ENCODE peak calls at places on chromosomes 12 and 14, in four cellular contexts. Z, U, L and P are unnamed samples.

GRCh38 chr14:49297102-49297501 is 289.1 kb downstream of the RPS29 start:
- DNase-seq in Z (no peak), U (no peak), L (no peak), P (no peak)

GRCh38 chr14:105075364-105076295 is 10.4 kb upstream of the GPR132 start:
- DNase-seq in Z (no peak), U (peak), L (no peak), P (no peak)

GRCh38 chr12:104187446-104188155 is 28.0 kb upstream of the TXNRD1 start:
- DNase-seq in Z (no peak), U (no peak), L (no peak), P (no peak)

GRCh38 chr14:69357544-69358200 is 40.4 kb downstream of the ERH start:
- DNase-seq in Z (no peak), U (no peak), L (no peak), P (peak)

GRCh38 chr14:52987042-52987441 is 36.2 kb upstream of the FERMT2 start:
- DNase-seq in Z (no peak), U (no peak), L (no peak), P (no peak)

GRCh38 chr12:125888921-125889320 is 823.7 kb downstream of the AACS start:
- DNase-seq in Z (no peak), U (no peak), L (no peak), P (peak)

GRCh38 chr12:54277823-54278276 is 2.1 kb downstream of the CBX5 start:
- DNase-seq in Z (no peak), U (peak), L (no peak), P (peak)

GRCh38 chr14:105184461-105184860 is 3.3 kb upstream of the NUDT14 start:
- DNase-seq in Z (no peak), U (no peak), L (no peak), P (no peak)

GRCh38 chr14:53001787-53002378 is 51.0 kb upstream of the FERMT2 start:
- DNase-seq in Z (no peak), U (no peak), L (no peak), P (no peak)

GRCh38 chr14:70821916-70822705 is 12.8 kb upstream of the MAP3K9 start:
- DNase-seq in Z (no peak), U (peak), L (peak), P (peak)

GRCh38 chr12:42473130-42473529 is 116.4 kb downstream of the PRICKLE1 start:
- DNase-seq in Z (no peak), U (peak), L (no peak), P (no peak)

GRCh38 chr12:45789025-45789424 is 59.5 kb downstream of the ARID2 start:
- DNase-seq in Z (no peak), U (peak), L (no peak), P (no peak)

GRCh38 chr12:117875652-117876491 is 92.9 kb downstream of the KSR2 start:
- DNase-seq in Z (peak), U (peak), L (peak), P (peak)

GRCh38 chr12:10661338-10661737 is 12.5 kb downstream of the STYK1 start:
- DNase-seq in Z (no peak), U (no peak), L (no peak), P (no peak)

GRCh38 chr14:104766863-104767633 is 14.1 kb downstream of the SIVA1 start:
- DNase-seq in Z (no peak), U (no peak), L (no peak), P (peak)

GRCh38 chr14:91380610-91381371 is 36.8 kb downstream of the CCDC88C start:
- DNase-seq in Z (no peak), U (no peak), L (no peak), P (no peak)

GRCh38 chr12:91215940-91216454 is 33.4 kb upstream of the DCN start:
- DNase-seq in Z (no peak), U (peak), L (no peak), P (no peak)

DNA sequence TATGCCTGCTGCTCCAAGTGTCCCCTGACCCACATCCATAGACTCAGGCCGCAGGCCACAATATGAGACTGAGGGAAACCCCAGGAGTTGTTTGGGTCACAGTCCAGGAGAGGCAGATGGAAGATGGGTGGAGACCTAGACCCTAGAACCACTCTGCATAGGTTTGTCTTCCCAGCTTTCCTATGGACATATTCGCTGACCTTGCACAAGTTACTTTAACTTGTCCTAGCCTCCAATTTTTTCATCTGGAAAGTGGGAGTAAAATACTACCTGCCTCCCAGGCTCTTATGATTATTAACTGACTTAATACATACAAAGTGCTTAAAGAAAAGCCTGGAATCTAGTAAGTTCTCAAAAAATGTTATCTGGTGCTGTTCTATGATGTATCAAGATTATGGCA is 157.1 kb upstream of the IFNG-AS1 start:
- DNase-seq in Z (no peak), U (no peak), L (no peak), P (no peak)
- H3K4ac ChIP-seq in Z (no peak), U (no peak), L (no peak), P (no peak)

DNA sequence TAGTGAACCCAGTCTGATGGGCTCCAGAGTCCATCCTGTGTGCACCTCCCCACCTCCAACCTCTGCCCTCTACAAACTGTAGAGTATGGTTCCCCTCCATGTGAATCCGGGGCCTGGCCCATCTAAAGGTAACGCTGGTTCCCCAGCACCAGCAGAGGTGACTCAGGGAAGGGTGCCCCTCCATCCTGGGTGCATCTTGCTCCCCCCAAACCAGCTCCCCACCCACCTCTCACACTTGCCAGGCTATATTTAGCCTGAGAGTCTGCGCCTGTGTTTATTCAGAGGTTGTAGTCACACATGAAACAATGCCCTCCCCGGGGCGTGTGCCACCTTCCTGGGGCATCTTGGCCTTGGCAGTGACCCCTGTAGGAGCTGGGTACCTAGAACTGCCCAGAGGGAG is 26.2 kb downstream of the RASAL1 start:
- DNase-seq in Z (no peak), U (no peak), L (no peak), P (no peak)
- H3K4me3 ChIP-seq in Z (no peak), U (no peak), L (no peak), P (no peak)

GRCh38 chr12:52916225-52916624 is 11.3 kb upstream of the KRT8 start:
- DNase-seq in Z (no peak), U (no peak), L (no peak), P (no peak)
- H2BK12ac ChIP-seq in Z (no peak), U (no peak), L (no peak), P (peak)

DNA sequence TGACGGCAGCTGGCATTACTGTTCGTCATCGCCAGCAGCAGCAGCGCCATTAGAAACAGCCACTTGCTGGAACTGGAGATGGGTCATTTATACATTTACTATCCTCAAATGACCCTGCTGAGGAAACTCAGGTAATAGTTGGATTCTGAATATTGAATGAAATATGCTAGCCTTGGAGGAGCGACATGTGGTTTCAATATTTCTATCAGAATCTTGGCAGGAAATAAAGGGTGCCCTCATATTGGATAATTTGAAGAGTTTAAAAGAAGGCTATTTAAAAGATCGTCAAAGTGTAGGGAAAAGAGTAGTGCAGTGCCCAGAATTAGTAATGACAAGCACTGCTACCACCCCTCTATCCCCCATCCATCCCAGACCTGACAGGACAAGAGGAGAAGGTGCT is 109.6 kb upstream of the CPM start:
- DNase-seq in Z (no peak), U (no peak), L (no peak), P (no peak)
- H3K4ac ChIP-seq in Z (no peak), U (no peak), L (no peak), P (no peak)

DNA sequence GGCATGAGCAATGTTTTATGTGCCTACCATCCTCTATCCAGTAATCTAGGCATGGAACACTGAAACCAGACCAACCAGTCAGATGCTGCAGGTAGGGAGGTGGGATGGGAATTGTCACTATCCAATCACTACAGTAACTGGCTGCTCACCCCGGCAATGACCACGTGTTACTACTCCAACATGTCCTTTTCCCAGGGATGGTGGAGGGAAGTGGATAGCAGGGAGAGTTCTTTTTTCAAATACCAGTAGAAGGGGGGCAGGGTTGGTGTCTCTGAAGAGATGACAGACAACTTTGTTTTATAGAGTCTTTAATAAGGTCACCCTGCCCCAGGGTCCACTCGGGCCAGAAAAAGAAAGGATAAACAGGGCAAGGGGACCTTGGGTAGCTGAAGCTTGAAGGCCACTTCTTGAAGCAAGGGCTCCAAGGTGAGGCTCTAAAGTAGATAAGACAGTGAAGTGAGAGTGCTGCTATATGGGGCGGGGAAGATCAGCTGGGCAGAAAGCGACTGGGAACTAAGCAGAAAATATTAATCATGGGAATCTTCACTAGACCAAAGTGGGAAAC is 14.7 kb upstream of the CDH24 start:
- DNase-seq in Z (no peak), U (no peak), L (no peak), P (peak)
- H3K4me3 ChIP-seq in Z (no peak), U (peak), L (peak), P (no peak)

GRCh38 chr14:76961631-76962302 is 66.7 kb downstream of the IRF2BPL start:
- DNase-seq in Z (peak), U (peak), L (peak), P (peak)
- H2BK12ac ChIP-seq in Z (peak), U (peak), L (no peak), P (peak)

GRCh38 chr12:75481774-75482173 is 1.2 kb downstream of the GLIPR1 start:
- DNase-seq in Z (no peak), U (peak), L (no peak), P (peak)

GRCh38 chr12:75480469-75480949 is at the start of gene GLIPR1:
- DNase-seq in Z (no peak), U (peak), L (no peak), P (peak)

GRCh38 chr12:75479963-75480461 is 543 bp upstream of the GLIPR1 start:
- DNase-seq in Z (no peak), U (no peak), L (no peak), P (no peak)

GRCh38 chr12:75482636-75483035 is 2.1 kb downstream of the GLIPR1 start:
- DNase-seq in Z (no peak), U (peak), L (no peak), P (no peak)

GRCh38 chr12:75481013-75481705 is 604 bp downstream of the GLIPR1 start:
- DNase-seq in Z (no peak), U (peak), L (no peak), P (no peak)
- H3K4ac ChIP-seq in Z (no peak), U (no peak), L (no peak), P (no peak)

GRCh38 chr14:60051690-60052324 is 39.9 kb upstream of the PCNX4 start:
- DNase-seq in Z (no peak), U (no peak), L (no peak), P (no peak)
- H3K4me3 ChIP-seq in Z (no peak), U (peak), L (no peak), P (no peak)

GRCh38 chr14:81776531-81776930 is 242.9 kb upstream of the SEL1L start:
- DNase-seq in Z (no peak), U (no peak), L (no peak), P (no peak)
- H2BK12ac ChIP-seq in Z (no peak), U (no peak), L (no peak), P (no peak)

GRCh38 chr14:61928300-61928699 is 166.1 kb downstream of the SNAPC1 start:
- DNase-seq in Z (no peak), U (no peak), L (no peak), P (no peak)
- H3K4ac ChIP-seq in Z (no peak), U (no peak), L (no peak), P (no peak)